ENCODE peak calls at places on chromosomes 6 and 20, in ten cellular contexts. H, S, M, B, F, N, T, W, R and G are unnamed samples.

GRCh38 chr20:3861191-3861590 is 14.6 kb downstream of the MAVS start:
- DNase-seq in B (no peak), M (no peak), S (no peak), F (no peak), R (no peak), H (no peak), T (no peak), W (no peak), N (no peak), G (no peak)

GRCh38 chr6:5085638-5086293 is 625 bp downstream of the PPP1R3G start:
- DNase-seq in F (no peak), R (no peak), H (peak), S (peak), B (no peak), T (no peak), N (no peak), W (no peak), M (peak), G (no peak)

GRCh38 chr20:58627212-58628072 is 23.6 kb upstream of the STX16 start:
- DNase-seq in F (no peak), H (no peak), W (no peak), R (no peak), N (no peak), S (no peak), T (no peak), M (no peak), B (no peak), G (no peak)

GRCh38 chr6:44041461-44042260 is 85.6 kb downstream of the MRPL14 start:
- DNase-seq in S (peak), F (no peak), N (peak), R (peak), W (no peak), M (peak), T (no peak), H (no peak), B (peak), G (peak)

GRCh38 chr6:42050897-42051653 is 751 bp downstream of the TAF8 start:
- DNase-seq in M (no peak), B (no peak), N (no peak), R (no peak), H (no peak), T (no peak), F (no peak), S (no peak), W (no peak), G (no peak)

GRCh38 chr20:33693741-33694645 is 7.8 kb upstream of the E2F1 start:
- DNase-seq in T (no peak), H (no peak), R (no peak), N (no peak), S (no peak), B (no peak), W (no peak), M (peak), F (no peak), G (no peak)

GRCh38 chr20:38730167-38730988 is 6.1 kb downstream of the SLC32A1 start:
- DNase-seq in T (no peak), F (no peak), S (no peak), N (no peak), H (no peak), M (no peak), W (no peak), R (no peak), B (no peak), G (no peak)

GRCh38 chr20:31673943-31674463 is 36.3 kb downstream of the COX4I2 start:
- DNase-seq in N (no peak), S (no peak), W (no peak), T (no peak), F (no peak), H (no peak), B (no peak), M (no peak), R (no peak), G (no peak)

GRCh38 chr6:104958720-104959452 is 2.0 kb downstream of the LIN28B start:
- DNase-seq in M (no peak), H (no peak), B (no peak), S (no peak), R (no peak), W (no peak), N (peak), T (no peak), F (no peak), G (no peak)

GRCh38 chr6:34575326-34575725 is 19.2 kb upstream of the SPDEF start:
- DNase-seq in R (peak), S (no peak), B (no peak), N (no peak), T (no peak), W (no peak), M (no peak), F (no peak), H (no peak), G (no peak)

GRCh38 chr20:57388953-57389694 is 2.1 kb upstream of the RBM38 start:
- DNase-seq in B (peak), T (peak), F (peak), S (peak), W (peak), R (peak), H (peak), M (peak), N (peak), G (no peak)

GRCh38 chr20:881051-881820 is 34.9 kb downstream of the ANGPT4 start:
- DNase-seq in B (peak), N (peak), S (no peak), W (no peak), R (no peak), F (no peak), M (no peak), T (no peak), H (no peak), G (no peak)

GRCh38 chr6:150689900-150690590 is 90.4 kb downstream of the PLEKHG1 start:
- DNase-seq in H (no peak), S (no peak), B (no peak), N (no peak), T (no peak), W (no peak), F (no peak), M (no peak), R (no peak), G (no peak)

GRCh38 chr6:2434116-2434515 is 188.7 kb upstream of the GMDS start:
- DNase-seq in R (no peak), N (peak), T (no peak), B (no peak), F (no peak), M (no peak), H (no peak), W (no peak), S (no peak), G (peak)

GRCh38 chr6:98845201-98846020 is 11.0 kb downstream of the POU3F2 start:
- DNase-seq in H (peak), M (peak), N (peak), R (peak), F (no peak), W (peak), S (peak), T (peak), B (peak), G (no peak)

GRCh38 chr6:150267686-150268561 is 100.9 kb upstream of the IYD start:
- DNase-seq in N (no peak), B (no peak), R (no peak), S (no peak), M (no peak), T (no peak), F (no peak), W (peak), H (no peak), G (no peak)

GRCh38 chr6:55827818-55828522 is 47.4 kb downstream of the BMP5 start:
- DNase-seq in H (no peak), R (no peak), M (no peak), F (no peak), B (no peak), S (no peak), T (no peak), N (no peak), W (no peak), G (no peak)

GRCh38 chr6:70389261-70389660 is 24.0 kb upstream of the FAM135A start:
- DNase-seq in W (no peak), F (no peak), M (no peak), N (no peak), R (no peak), T (no peak), B (no peak), H (no peak), S (no peak), G (no peak)

GRCh38 chr6:148629197-148629909 is 117.5 kb upstream of the UST start:
- DNase-seq in N (no peak), W (no peak), H (no peak), B (no peak), S (no peak), T (no peak), M (peak), F (no peak), R (no peak), G (no peak)

GRCh38 chr6:39867592-39867991 is 66.7 kb downstream of the MOCS1 start:
- DNase-seq in W (no peak), N (no peak), M (no peak), H (no peak), R (no peak), T (no peak), F (no peak), B (no peak), S (no peak), G (no peak)

GRCh38 chr6:122995930-122996796 is at the start of gene CLVS2:
- DNase-seq in F (no peak), R (peak), S (no peak), N (no peak), W (peak), H (no peak), B (peak), T (no peak), M (peak), G (no peak)

GRCh38 chr20:41344477-41344876 is 3.9 kb downstream of the LPIN3 start:
- DNase-seq in H (no peak), B (no peak), W (peak), T (no peak), R (peak), N (no peak), F (no peak), S (no peak), M (no peak), G (peak)

GRCh38 chr20:44862286-44862685 is 23.2 kb upstream of the YWHAB start:
- DNase-seq in M (no peak), T (no peak), B (no peak), H (no peak), N (no peak), F (no peak), S (no peak), R (no peak), W (no peak), G (no peak)

GRCh38 chr20:8854566-8854965 is 214.3 kb upstream of the PLCB4 start:
- DNase-seq in W (no peak), F (no peak), H (peak), R (no peak), M (peak), B (peak), S (peak), T (no peak), N (no peak), G (no peak)

GRCh38 chr6:21331221-21331620 is 262.3 kb upstream of the SOX4 start:
- DNase-seq in H (peak), B (peak), W (peak), N (no peak), T (no peak), R (no peak), F (no peak), M (peak), S (no peak), G (no peak)

DNA sequence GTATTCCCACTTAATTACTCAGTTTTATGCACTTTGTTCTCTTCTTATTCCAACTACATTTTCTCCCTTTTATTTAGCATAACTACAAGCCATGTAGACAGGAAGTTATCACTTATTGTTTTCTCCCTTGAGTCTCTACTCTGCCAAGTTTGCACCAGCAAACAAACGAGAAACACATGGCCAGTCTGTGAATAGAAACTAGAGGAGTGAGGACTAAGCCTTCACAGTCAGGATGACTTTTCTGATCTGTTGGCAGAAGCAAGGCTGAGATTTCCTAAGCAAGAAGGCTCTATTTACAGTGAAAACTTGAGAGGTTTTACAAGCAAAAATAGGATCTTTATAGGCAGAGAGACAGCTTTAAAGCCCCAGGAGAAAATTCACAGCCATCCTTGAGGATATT is 69.8 kb upstream of the TINAG start:
- DNase-seq in F (no peak), H (peak), W (peak), S (no peak), M (no peak), T (no peak), R (no peak), B (no peak), N (no peak), G (no peak)
- H3K27ac ChIP-seq in F (peak), H (peak), W (no peak), S (no peak), M (no peak), T (no peak), R (no peak), B (no peak), N (no peak), G (no peak)

DNA sequence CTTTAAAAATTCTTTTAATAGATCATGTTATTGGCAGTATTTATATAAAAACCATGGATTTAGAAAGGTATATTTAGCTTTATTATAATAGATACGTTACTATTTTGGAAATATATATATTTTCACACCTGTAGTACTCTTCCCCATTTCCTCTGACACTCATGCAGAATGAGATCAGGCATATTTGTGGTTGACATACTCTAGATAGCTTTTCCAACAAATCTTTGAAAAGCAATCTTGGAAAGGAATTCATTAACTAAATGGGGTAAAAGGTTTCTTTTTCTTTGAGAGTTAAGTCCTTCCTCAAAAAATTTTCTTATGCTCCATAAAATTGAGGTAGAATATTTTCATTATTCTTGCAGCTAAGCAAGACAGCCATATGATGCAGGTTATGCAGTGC is 14.5 kb downstream of the ASF1A start:
- DNase-seq in H (no peak), F (no peak), T (no peak), S (no peak), R (no peak), W (no peak), M (no peak), B (no peak), N (no peak), G (no peak)
- TF ChIP-seq POLR2A in H (no peak), F (no peak), T (no peak), S (no peak), R (no peak), W (no peak), M (no peak), B (no peak), N (no peak), G (no peak)

GRCh38 chr6:53483423-53484353 is 61.2 kb downstream of the GCLC start:
- DNase-seq in H (peak), F (no peak), M (no peak), N (no peak), B (peak), W (peak), S (peak), R (peak), T (no peak), G (peak)
- H3K4me3 ChIP-seq in H (peak), F (no peak), M (no peak), N (no peak), B (no peak), W (no peak), S (no peak), R (no peak), T (no peak), G (no peak)

GRCh38 chr6:158322724-158323560 is 10.7 kb downstream of the TULP4 start:
- DNase-seq in T (no peak), R (no peak), B (no peak), M (no peak), S (peak), W (no peak), F (no peak), N (no peak), H (no peak), G (no peak)
- H3K27ac ChIP-seq in T (peak), R (no peak), B (peak), M (peak), S (no peak), W (no peak), F (no peak), N (no peak), H (no peak), G (no peak)

GRCh38 chr6:36124881-36125280 is 5.4 kb upstream of the MAPK13 start:
- DNase-seq in B (no peak), N (no peak), S (no peak), F (no peak), H (no peak), R (no peak), M (no peak), T (no peak), W (no peak), G (no peak)

GRCh38 chr6:36121752-36122494 is 8.4 kb upstream of the MAPK13 start:
- DNase-seq in N (no peak), F (no peak), H (no peak), M (no peak), S (peak), B (no peak), T (no peak), W (no peak), R (peak), G (no peak)

GRCh38 chr6:36122495-36123269 is 7.6 kb upstream of the MAPK13 start:
- DNase-seq in W (no peak), R (no peak), S (peak), N (no peak), H (no peak), M (no peak), B (no peak), F (no peak), T (no peak), G (no peak)

GRCh38 chr6:36125575-36125974 is 4.7 kb upstream of the MAPK13 start:
- DNase-seq in H (no peak), B (no peak), M (no peak), T (no peak), F (no peak), N (no peak), S (no peak), W (no peak), R (no peak), G (no peak)

DNA sequence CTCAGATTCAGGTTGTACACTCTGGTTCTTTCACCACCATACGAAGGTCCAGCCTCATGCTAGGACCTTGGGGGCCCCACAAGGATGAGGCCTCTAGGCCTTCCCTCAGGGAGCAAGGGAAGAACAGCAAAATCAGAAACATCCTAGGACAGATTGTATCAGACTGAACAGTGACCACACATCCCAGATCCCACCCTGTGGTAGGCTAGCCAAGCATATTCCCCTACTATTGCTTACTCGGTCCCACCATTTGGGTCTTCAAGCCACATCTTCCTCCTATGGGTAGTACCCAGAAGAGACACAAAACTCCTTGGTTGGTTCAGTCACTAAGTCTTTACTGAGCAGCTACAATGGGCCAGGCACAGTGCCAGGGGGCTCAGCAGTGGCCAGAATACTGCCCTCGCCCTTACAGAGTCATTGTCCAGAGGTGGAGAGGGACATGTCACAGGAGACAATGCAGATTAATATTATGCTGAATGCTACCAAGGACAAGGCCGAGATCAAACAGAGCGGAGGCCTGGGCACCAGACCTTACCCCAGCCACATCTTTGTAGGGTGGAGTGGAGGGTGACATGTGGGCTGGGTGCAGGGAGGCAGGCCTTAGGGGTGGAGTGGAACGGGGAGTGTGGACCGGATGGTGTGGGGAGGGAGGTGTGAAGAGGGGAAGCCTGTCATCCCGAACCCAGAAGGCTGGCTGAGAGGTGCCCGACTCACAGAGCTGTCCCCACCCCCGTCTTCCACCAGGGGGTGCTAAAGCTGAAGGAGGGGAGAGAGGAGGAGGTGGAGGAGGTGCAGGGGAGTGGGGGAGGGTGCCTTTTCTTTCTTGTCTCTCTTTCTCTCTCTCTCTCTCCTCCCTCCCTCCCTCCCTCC is 6.8 kb upstream of the MAPK13 start:
- DNase-seq in R (peak), B (peak), T (peak), F (peak), M (peak), S (peak), H (peak), W (peak), N (peak), G (peak)
- TF ChIP-seq POLR2A in R (no peak), B (no peak), T (no peak), F (no peak), M (no peak), S (no peak), H (no peak), W (no peak), N (no peak), G (no peak)